ENCODE peak calls at places on chromosomes 7 and 10, in five cellular contexts. Z, B, Q, S and C are unnamed samples.

GRCh38 chr10:96496281-96496925 is 17.3 kb downstream of the TLL2 start:
- ATAC-seq in B (peak), Q (peak), S (no peak), Z (peak), C (no peak)

GRCh38 chr7:88759216-88759955 is at the start of gene ZNF804B:
- ATAC-seq in Q (peak), B (peak), Z (peak), S (peak), C (peak)

GRCh38 chr10:84293574-84294016 is 34.8 kb upstream of the CCSER2 start:
- ATAC-seq in Z (no peak), B (peak), Q (peak), S (no peak), C (no peak)

GRCh38 chr10:118820326-118821116 is 65.8 kb upstream of the CACUL1 start:
- ATAC-seq in S (no peak), B (no peak), Q (no peak), Z (no peak), C (no peak)

GRCh38 chr7:130216750-130217149 is 9.1 kb downstream of the SSMEM1 start:
- ATAC-seq in S (no peak), Q (peak), B (no peak), Z (no peak), C (no peak)

GRCh38 chr10:78996449-78997129 is 72.2 kb upstream of the ZMIZ1 start:
- ATAC-seq in B (no peak), Q (no peak), S (no peak), Z (no peak), C (peak)

GRCh38 chr10:129500617-129501339 is 33.7 kb downstream of the MGMT start:
- ATAC-seq in B (no peak), Z (peak), S (no peak), Q (no peak), C (no peak)

GRCh38 chr10:65571011-65571570 is 1354.7 kb upstream of the LRRTM3 start:
- ATAC-seq in Z (peak), Q (no peak), B (peak), S (no peak), C (no peak)

GRCh38 chr10:73601486-73601921 is 10.4 kb upstream of the USP54 start:
- ATAC-seq in Q (peak), S (peak), Z (peak), B (no peak), C (no peak)

DNA sequence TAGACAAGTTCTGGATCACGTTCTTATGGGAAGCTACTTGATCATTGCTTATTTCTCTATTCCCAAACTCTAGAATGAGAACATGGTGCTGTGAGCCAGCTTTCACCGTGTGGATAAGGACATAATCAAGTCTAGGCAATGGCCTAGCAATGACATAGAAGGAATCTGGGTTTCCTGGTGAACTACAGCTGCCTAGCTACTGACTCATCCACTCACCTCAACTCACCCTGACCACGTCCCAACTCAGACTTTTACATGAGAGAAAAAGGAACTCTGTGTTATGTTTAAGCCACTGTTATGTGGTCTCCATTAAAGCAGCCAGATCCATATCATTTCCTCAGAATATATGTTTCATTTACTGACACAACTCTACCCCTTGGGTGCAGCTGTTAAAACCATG is 18.8 kb upstream of the MET start:
- ATAC-seq in S (no peak), Z (peak), B (no peak), Q (no peak), C (peak)
- TF ChIP-seq POLR2AphosphoS5 in S (no peak), Z (no peak), B (no peak), Q (no peak), C (peak)

DNA sequence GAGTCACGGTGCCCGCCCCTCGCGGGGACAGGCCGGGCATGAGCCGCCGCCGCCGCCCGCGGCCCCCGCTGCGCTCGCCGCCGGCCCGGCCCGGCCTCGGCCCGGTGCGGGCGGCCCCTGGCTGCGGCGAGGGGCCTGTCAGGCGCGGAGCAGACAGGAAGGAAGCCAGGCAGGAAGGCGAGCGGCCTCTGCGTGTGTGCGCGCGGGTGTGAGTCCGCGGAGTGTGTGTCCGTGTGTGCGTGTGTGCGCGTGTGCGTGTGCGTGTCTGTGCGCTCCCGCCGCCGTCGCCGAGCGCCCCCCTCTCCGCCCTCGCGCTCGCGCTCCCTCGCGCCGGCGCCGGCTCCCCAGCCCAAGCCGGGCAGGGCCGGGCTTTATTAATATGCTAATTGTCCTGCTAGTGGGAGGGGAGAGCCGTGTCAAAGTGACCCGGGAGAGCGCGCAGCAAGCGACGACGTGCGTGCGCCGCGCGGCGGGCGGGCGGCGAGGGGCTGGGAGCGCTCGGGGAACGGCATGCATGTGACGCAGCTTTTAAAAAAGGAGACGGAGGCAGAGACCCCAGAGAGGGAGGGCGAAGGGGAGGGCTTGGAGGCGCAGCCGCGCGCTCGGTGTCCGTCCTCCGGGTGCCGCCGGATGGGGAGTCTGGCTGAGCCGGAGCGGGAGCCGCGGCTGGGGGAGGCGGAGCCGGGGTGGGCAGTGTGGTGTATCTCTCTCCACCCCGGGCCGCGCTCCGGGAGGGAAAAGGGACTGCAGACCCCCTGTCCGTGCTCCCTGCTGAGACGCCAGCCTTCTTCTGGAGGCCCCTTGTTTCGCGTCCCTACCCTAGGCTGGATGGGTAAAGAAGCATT is at the start of gene LDB1:
- ATAC-seq in S (peak), B (peak), Q (peak), Z (peak), C (peak)
- TF ChIP-seq CTCF in S (no peak), B (no peak), Q (no peak), Z (peak), C (peak)

GRCh38 chr7:22061781-22062180 is 116.1 kb upstream of the CDCA7L start:
- ATAC-seq in Z (no peak), S (no peak), B (no peak), Q (no peak), C (no peak)

GRCh38 chr7:22060863-22061262 is 115.2 kb upstream of the CDCA7L start:
- ATAC-seq in S (no peak), B (no peak), Z (no peak), Q (no peak), C (no peak)

GRCh38 chr7:22064816-22065215 is 119.1 kb upstream of the CDCA7L start:
- ATAC-seq in Q (no peak), B (no peak), Z (no peak), S (no peak), C (no peak)

DNA sequence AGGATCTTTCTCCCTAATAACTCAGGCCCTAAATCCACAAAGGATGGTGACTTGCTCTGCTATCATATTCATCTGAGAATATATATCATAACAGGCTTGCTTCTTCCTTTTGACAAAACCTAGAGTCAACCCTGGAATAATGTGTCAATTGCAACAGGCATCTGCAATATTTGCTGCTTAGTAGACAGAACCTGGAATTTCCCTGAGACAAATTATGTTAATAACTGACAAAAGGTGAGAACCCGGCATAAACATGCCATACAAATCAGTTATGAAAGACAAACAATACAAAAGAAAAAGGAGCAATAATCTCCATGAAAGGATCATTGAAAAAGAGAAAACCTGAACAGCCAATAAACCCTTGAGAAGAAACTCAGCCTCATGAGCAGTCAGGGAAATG is 114.5 kb upstream of the CDCA7L start:
- ATAC-seq in S (no peak), Z (no peak), Q (no peak), B (no peak), C (no peak)
- TF ChIP-seq EP300 in S (no peak), Z (no peak), Q (no peak), B (no peak), C (no peak)

GRCh38 chr7:35716038-35716803 is 21.3 kb upstream of the HERPUD2 start:
- ATAC-seq in Q (no peak), Z (no peak), B (no peak), S (no peak), C (peak)
- TF ChIP-seq POLR2AphosphoS5 in Q (no peak), Z (no peak), B (no peak), S (no peak), C (no peak)

GRCh38 chr7:17998692-17999091 is 29.0 kb downstream of the PRPS1L1 start:
- ATAC-seq in B (no peak), Q (no peak), S (no peak), Z (no peak), C (no peak)
- TF ChIP-seq CTCF in B (no peak), Q (no peak), S (no peak), Z (no peak), C (no peak)

GRCh38 chr10:5147255-5147980 is 37.5 kb downstream of the AKR1C8 start:
- ATAC-seq in S (no peak), B (no peak), Z (peak), Q (no peak), C (no peak)
- TF ChIP-seq EP300 in S (no peak), B (no peak), Z (peak), Q (no peak), C (no peak)

GRCh38 chr10:3805227-3805790 is 20.3 kb upstream of the KLF6 start:
- ATAC-seq in B (peak), Z (no peak), S (peak), Q (peak), C (peak)
- TF ChIP-seq POLR2AphosphoS5 in B (no peak), Z (no peak), S (no peak), Q (no peak), C (peak)

GRCh38 chr7:127628445-127628844 is 10.5 kb upstream of the PAX4 start:
- ATAC-seq in Q (peak), S (no peak), Z (peak), B (peak), C (no peak)
- TF ChIP-seq CTCF in Q (peak), S (no peak), Z (peak), B (no peak), C (no peak)

GRCh38 chr10:99732033-99732912 is at the start of the genes COX15 and CUTC:
- ATAC-seq in B (peak), Q (peak), Z (peak), S (peak), C (peak)
- TF ChIP-seq EP300 in B (no peak), Q (no peak), Z (peak), S (no peak), C (no peak)

GRCh38 chr7:16668049-16668858 is 22.3 kb downstream of the BZW2 start:
- ATAC-seq in S (peak), Z (no peak), B (no peak), Q (peak), C (peak)
- TF ChIP-seq POLR2AphosphoS5 in S (peak), Z (no peak), B (no peak), Q (no peak), C (peak)